ENCODE peak calls at places on chromosomes 1 and 21, in ten cellular contexts. T, F, D, U, M, E, J, C, Z and H are unnamed samples.

GRCh38 chr1:243642936-243643335 is 207.1 kb downstream of the AKT3 start:
- DNase-seq in U (no peak), T (no peak), C (no peak), M (no peak), E (peak; percentile 67), F (no peak), J (no peak), D (no peak), Z (peak; percentile 74), H (no peak)

GRCh38 chr1:226985839-226986463 is 45.9 kb downstream of the COQ8A start:
- DNase-seq in J (no peak), Z (no peak), D (no peak), U (peak; percentile 17), M (no peak), C (no peak), T (no peak), E (no peak), F (no peak), H (no peak)

GRCh38 chr1:27527857-27528700 is 38.1 kb upstream of the WASF2 start:
- DNase-seq in T (peak; percentile 78), D (peak; percentile 84), U (peak; percentile 74), C (peak; percentile 67), J (peak; percentile 85), M (no peak), F (peak; percentile 55), Z (peak; percentile 59), E (peak; percentile 22), H (no peak)

GRCh38 chr1:183879477-183879876 is 74.6 kb downstream of the RGL1 start:
- DNase-seq in C (no peak), D (no peak), E (no peak), F (no peak), Z (no peak), J (no peak), T (no peak), M (no peak), U (no peak), H (peak; percentile 62)

GRCh38 chr1:9449976-9450696 is 89.1 kb upstream of the SLC25A33 start:
- DNase-seq in M (no peak), E (no peak), T (no peak), F (no peak), J (peak; percentile 75), D (no peak), C (no peak), Z (no peak), U (no peak), H (no peak)

GRCh38 chr1:157138220-157139124 is at the start of gene ETV3:
- DNase-seq in Z (peak; percentile 97), C (peak; percentile 91), J (peak; percentile 94), U (peak; percentile 89), F (peak; percentile 93), D (peak; percentile 93), E (peak; percentile 91), M (peak; percentile 89), T (peak; percentile 94), H (peak; percentile 95)

GRCh38 chr1:176494436-176494835 is 31.5 kb downstream of the PAPPA2 start:
- DNase-seq in F (no peak), M (no peak), D (no peak), E (no peak), C (no peak), Z (no peak), U (no peak), J (no peak), T (no peak), H (no peak)

GRCh38 chr1:243301059-243301458 is 45.2 kb downstream of the SDCCAG8 start:
- DNase-seq in F (no peak), T (no peak), C (no peak), M (no peak), U (no peak), J (no peak), D (no peak), Z (no peak), E (no peak), H (peak; percentile 16)

GRCh38 chr1:117600325-117600916 is 5.4 kb upstream of the TENT5C start:
- DNase-seq in Z (no peak), F (no peak), J (no peak), U (no peak), T (no peak), M (no peak), D (no peak), E (no peak), C (no peak), H (no peak)

GRCh38 chr1:229862017-229862774 is 204.8 kb upstream of the GALNT2 start:
- DNase-seq in C (no peak), M (no peak), U (no peak), Z (no peak), T (no peak), J (no peak), D (peak; percentile 69), F (no peak), E (no peak), H (no peak)

GRCh38 chr1:226638001-226638601 is 89.5 kb downstream of the STUM start:
- DNase-seq in E (no peak), M (no peak), D (no peak), Z (no peak), F (peak; percentile 42), C (no peak), U (no peak), T (peak; percentile 24), J (peak; percentile 62), H (no peak)

GRCh38 chr1:46342084-46342656 is 1.6 kb downstream of the NSUN4 start:
- DNase-seq in D (peak; percentile 15), J (no peak), E (no peak), Z (peak; percentile 70), T (no peak), U (no peak), F (no peak), C (no peak), M (no peak), H (peak; percentile 57)
- H3K4me3 ChIP-seq in D (no peak overlapping the region), J (no peak overlapping the region), E (no peak overlapping the region), Z (no peak overlapping the region), T (no peak overlapping the region), U (no peak overlapping the region), F (no peak overlapping the region), C (no peak overlapping the region), M (no peak overlapping the region), H (peak overlapping the region; percentile 82)

DNA sequence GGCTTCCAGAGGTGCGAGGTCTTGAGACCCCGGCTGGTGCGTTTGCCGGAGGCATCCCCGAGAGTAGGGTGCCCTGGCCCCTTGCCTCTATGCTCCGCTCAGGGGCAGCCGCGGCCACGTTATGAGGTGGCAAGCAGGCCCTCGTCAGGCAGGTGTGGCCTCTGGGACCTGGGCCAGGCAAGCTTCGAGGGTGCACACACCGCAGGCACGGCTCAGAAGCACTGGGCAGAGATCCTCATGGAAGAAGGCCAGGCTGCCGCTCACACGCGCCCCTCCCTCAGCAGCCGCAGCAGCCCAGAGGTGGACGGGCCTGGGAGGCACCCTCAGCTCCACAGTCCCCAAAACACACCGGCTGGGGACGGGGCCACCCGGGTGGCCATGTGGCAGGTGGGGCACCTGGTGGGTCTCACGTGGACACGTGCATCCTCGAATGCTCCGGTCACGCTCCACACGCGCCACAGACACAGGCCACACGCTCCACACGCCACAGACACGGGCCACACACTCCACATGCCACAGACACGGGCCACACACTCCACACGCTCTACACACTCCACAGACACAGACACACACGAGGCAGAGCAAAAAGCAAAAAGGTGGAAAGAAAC is 6.5 kb downstream of the SDF4 start:
- DNase-seq in T (peak; percentile 67), U (no peak), F (no peak), C (peak; percentile 89), E (no peak), M (no peak), D (no peak), Z (no peak), J (no peak), H (no peak)
- H3K36me3 ChIP-seq in T (peaks cover 92% of the 10 kb centered on the region), U (peaks cover 20% of the 10 kb centered on the region), F (peaks cover 13% of the 10 kb centered on the region), C (peaks cover 92% of the 10 kb centered on the region), E (peaks cover 6% of the 10 kb centered on the region), M (peaks cover 75% of the 10 kb centered on the region), D (no peaks in the 10 kb centered on the region), Z (peaks cover 4% of the 10 kb centered on the region), J (peaks cover 76% of the 10 kb centered on the region), H (peaks cover 71% of the 10 kb centered on the region)

DNA sequence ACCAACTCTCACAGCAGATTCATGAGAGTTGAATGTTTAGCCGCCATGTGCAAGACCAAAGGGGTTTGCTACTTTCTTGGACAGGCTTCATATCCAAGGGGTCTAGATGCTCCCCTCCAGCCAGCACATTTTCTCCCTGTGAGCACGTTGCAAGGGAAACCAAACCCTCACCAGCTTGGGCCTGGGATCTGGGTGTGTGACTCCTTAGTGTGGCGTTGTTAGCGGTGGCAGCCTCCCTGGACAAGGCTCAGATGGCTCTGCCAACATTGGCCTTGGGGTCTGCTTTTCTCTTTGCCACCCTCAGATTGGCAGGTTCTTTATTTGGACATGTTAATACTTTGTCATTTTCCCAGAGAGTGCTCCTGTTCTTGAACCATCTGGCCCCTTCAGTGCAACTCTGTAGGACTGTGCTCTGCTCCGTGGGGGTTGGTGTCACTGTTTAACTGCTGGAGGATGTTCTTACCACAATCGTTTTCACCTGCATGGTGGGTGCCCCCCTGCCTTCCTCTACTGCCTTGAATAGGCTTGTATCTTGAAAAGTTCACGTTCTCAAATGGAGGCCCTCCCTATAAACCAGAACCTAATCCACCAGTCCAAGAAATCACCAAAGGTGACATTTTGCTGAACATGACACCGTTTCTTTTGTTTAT is 13.4 kb downstream of the ABCG1 start:
- DNase-seq in E (no peak), J (no peak), T (no peak), F (no peak), C (no peak), U (no peak), D (no peak), M (no peak), Z (no peak), H (no peak)
- H3K4me1 ChIP-seq in E (peaks cover 37% of the 10 kb centered on the region), J (peaks cover 97% of the 10 kb centered on the region), T (peaks cover 98% of the 10 kb centered on the region), F (no peaks in the 10 kb centered on the region), C (peaks cover 99% of the 10 kb centered on the region), U (peaks cover 45% of the 10 kb centered on the region), D (peaks cover 64% of the 10 kb centered on the region), M (peaks cover 74% of the 10 kb centered on the region), Z (peaks cover 2% of the 10 kb centered on the region), H (peaks cover 53% of the 10 kb centered on the region)

GRCh38 chr1:20981903-20982695 is 194.6 kb downstream of the EIF4G3 start:
- DNase-seq in C (no peak), M (no peak), F (no peak), U (no peak), T (no peak), Z (no peak), D (no peak), J (no peak), E (peak; percentile 48), H (peak; percentile 60)

GRCh38 chr1:20978413-20978812 is 191.3 kb upstream of the HP1BP3 start:
- DNase-seq in U (no peak), Z (peak; percentile 19), F (no peak), C (no peak), D (no peak), M (no peak), J (no peak), E (no peak), T (no peak), H (no peak)

GRCh38 chr1:20975668-20976067 is 188.6 kb upstream of the HP1BP3 start:
- DNase-seq in Z (no peak), M (no peak), E (no peak), C (no peak), U (no peak), D (no peak), T (no peak), J (no peak), F (no peak), H (no peak)

GRCh38 chr1:20983297-20983889 is 193.3 kb downstream of the EIF4G3 start:
- DNase-seq in Z (no peak), C (no peak), D (no peak), T (no peak), U (no peak), M (no peak), J (no peak), F (no peak), E (no peak), H (no peak)

DNA sequence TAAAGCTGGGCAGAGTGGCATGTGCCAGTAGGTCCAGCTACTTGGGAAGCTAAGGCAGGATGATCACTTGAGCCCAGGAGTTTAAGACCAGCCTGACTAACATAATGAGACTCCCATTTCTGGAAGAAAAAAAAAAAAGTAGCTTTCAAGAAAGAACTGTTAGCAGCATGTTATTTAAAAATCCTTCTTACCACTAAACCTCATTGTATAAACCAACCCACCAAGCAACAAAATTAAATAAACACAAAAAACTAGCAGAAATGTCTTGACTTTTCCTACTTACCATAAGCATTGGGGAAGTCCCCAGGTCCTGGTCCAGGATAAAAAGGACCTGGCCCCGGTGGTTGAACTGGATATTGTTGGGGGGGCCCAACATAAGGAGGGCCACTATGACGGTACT is 192.9 kb upstream of the HP1BP3 start:
- DNase-seq in U (no peak), Z (no peak), D (no peak), J (no peak), F (no peak), C (no peak), T (no peak), M (no peak), E (no peak), H (no peak)
- H3K4me3 ChIP-seq in U (no peak overlapping the region), Z (no peak overlapping the region), D (no peak overlapping the region), J (no peak overlapping the region), F (no peak overlapping the region), C (no peak overlapping the region), T (no peak overlapping the region), M (no peak overlapping the region), E (no peak overlapping the region), H (no peak overlapping the region)